ENCODE peak calls at places on chromosomes 1 and 21, in nine cellular contexts. H, J, N, B, F, A, Z, Y and L are unnamed samples.

GRCh38 chr1:108657701-108658100 is 3.2 kb downstream of the HENMT1 start:
- DNase-seq in B (no peak), F (no peak), J (no peak), N (no peak), Y (no peak), H (no peak), Z (no peak), A (no peak), L (no peak)

GRCh38 chr1:51519857-51520699 is 1.0 kb upstream of the EPS15 start:
- DNase-seq in Z (no peak), H (peak; percentile 18), J (peak; percentile 96), Y (no peak), N (no peak), B (no peak), F (no peak), A (no peak), L (no peak)

GRCh38 chr1:56202743-56203142 is 376.6 kb downstream of the PLPP3 start:
- DNase-seq in H (no peak), A (no peak), J (no peak), F (no peak), Y (no peak), N (no peak), Z (no peak), B (no peak), L (no peak)

GRCh38 chr1:169322138-169322537 is 45.5 kb downstream of the NME7 start:
- DNase-seq in F (no peak), B (no peak), A (no peak), Z (no peak), J (no peak), H (no peak), N (no peak), Y (no peak), L (no peak)

GRCh38 chr1:180849031-180849775 is 63.5 kb upstream of the KIAA1614 start:
- DNase-seq in N (no peak), Z (no peak), A (no peak), F (no peak), H (no peak), J (no peak), Y (no peak), B (no peak), L (no peak)

GRCh38 chr21:44923481-44924084 is 2.9 kb upstream of the ITGB2 start:
- DNase-seq in Y (no peak), N (no peak), B (no peak), A (no peak), H (no peak), Z (no peak), F (no peak), J (no peak), L (no peak)

GRCh38 chr1:161158316-161159016 is 834 bp upstream of the USP21 start:
- DNase-seq in Y (no peak), F (no peak), A (no peak), Z (no peak), H (no peak), B (no peak), J (no peak), N (no peak), L (no peak)

GRCh38 chr1:152697701-152698600 is at the start of gene LCE2A:
- DNase-seq in N (no peak), Y (no peak), H (no peak), B (no peak), A (no peak), F (no peak), Z (no peak), J (no peak), L (no peak)

GRCh38 chr1:52842643-52843310 is at the start of gene ZYG11A:
- DNase-seq in Z (no peak), H (peak; percentile 51), B (peak; percentile 61), F (no peak), Y (peak; percentile 58), A (no peak), N (no peak), J (peak; percentile 67), L (peak; percentile 27)

GRCh38 chr1:200206340-200206739 is 178.8 kb downstream of the NR5A2 start:
- DNase-seq in J (peak; percentile 79), Z (no peak), Y (no peak), B (no peak), N (no peak), H (peak; percentile 38), A (no peak), F (no peak), L (no peak)

GRCh38 chr1:31244326-31244725 is 4.6 kb upstream of the NKAIN1 start:
- DNase-seq in N (no peak), Y (no peak), B (no peak), H (no peak), J (peak; percentile 29), Z (no peak), A (no peak), F (no peak), L (no peak)

GRCh38 chr1:82371844-82372498 is 571.2 kb downstream of the ADGRL2 start:
- DNase-seq in F (no peak), J (peak; percentile 65), Y (no peak), N (no peak), B (no peak), A (no peak), Z (no peak), H (no peak), L (no peak)

GRCh38 chr1:178025613-178026356 is 55.9 kb upstream of the SEC16B start:
- DNase-seq in Z (no peak), F (no peak), N (no peak), Y (no peak), H (no peak), B (no peak), A (no peak), J (no peak), L (no peak)

GRCh38 chr1:246572795-246573194 is 6.5 kb downstream of the CNST start:
- DNase-seq in F (no peak), N (no peak), J (no peak), Z (no peak), H (no peak), Y (no peak), B (no peak), A (no peak), L (no peak)

GRCh38 chr1:246566808-246567154 is 525 bp downstream of the CNST start:
- DNase-seq in B (no peak), J (peak; percentile 32), A (peak; percentile 47), F (peak; percentile 16), H (no peak), N (no peak), Z (no peak), Y (no peak), L (no peak)

GRCh38 chr1:246571953-246572352 is 5.7 kb downstream of the CNST start:
- DNase-seq in A (no peak), N (no peak), F (no peak), Z (no peak), J (no peak), H (no peak), Y (no peak), B (no peak), L (no peak)

GRCh38 chr1:246567258-246568235 is 1.3 kb downstream of the CNST start:
- DNase-seq in F (no peak), N (no peak), H (peak; percentile 53), Y (no peak), B (no peak), J (peak; percentile 87), Z (no peak), A (no peak), L (no peak)

GRCh38 chr1:246569248-246570238 is 3.3 kb downstream of the CNST start:
- DNase-seq in B (no peak), Z (no peak), J (peak; percentile 17), A (no peak), Y (no peak), H (no peak), N (no peak), F (no peak), L (no peak)
- H3K4me3 ChIP-seq in B (peak overlapping the region; percentile 18), Z (no peak overlapping the region), J (no peak overlapping the region), A (no peak overlapping the region), Y (no peak overlapping the region), H (no peak overlapping the region), N (no peak overlapping the region), F (no peak overlapping the region), L (no peak overlapping the region)

GRCh38 chr1:248046536-248046935 is at the start of gene OR2L3:
- DNase-seq in F (no peak), H (no peak), B (no peak), N (no peak), Y (no peak), Z (no peak), J (no peak), A (no peak), L (no peak)

GRCh38 chr1:248047008-248047407 is 372 bp downstream of the OR2L3 start:
- DNase-seq in H (no peak), F (no peak), Y (no peak), A (no peak), J (no peak), B (no peak), Z (no peak), N (no peak), L (no peak)

DNA sequence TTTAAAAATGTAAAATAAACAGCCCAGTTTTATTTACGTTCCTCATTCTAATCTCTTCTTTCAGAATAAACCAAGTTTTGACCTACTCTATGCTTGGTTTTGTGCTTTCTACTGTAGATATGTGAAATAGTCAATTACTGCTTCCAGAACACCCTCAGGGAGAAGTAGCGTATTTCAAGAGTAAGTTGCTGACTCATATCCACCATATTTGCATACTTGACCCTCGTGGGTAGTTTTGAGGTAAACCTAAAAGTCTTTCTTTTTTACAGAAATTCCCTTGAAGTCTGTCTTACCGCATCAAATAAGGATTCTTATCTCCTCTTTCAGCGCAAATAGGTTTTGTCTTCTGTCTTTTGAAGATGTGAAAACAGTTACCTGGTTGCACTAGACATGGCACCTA is 1.4 kb upstream of the OR2L3 start:
- DNase-seq in A (no peak), J (no peak), N (no peak), B (no peak), F (no peak), Y (no peak), Z (no peak), H (no peak), L (no peak)
- H3K9me3 ChIP-seq in A (no peaks in the 10 kb centered on the region), J (peaks cover 10% of the 10 kb centered on the region), N (no peaks in the 10 kb centered on the region), B (no peaks in the 10 kb centered on the region), F (no peaks in the 10 kb centered on the region), Y (no peaks in the 10 kb centered on the region), Z (no peaks in the 10 kb centered on the region), H (peaks cover 2% of the 10 kb centered on the region), L (no peaks in the 10 kb centered on the region)

GRCh38 chr1:21543598-21543997 is 34.4 kb downstream of the ALPL start:
- DNase-seq in N (no peak), J (no peak), Y (no peak), H (no peak), B (no peak), F (no peak), A (no peak), Z (no peak), L (no peak)
- TF ChIP-seq CTCF in N (no peak), J (no peak), Y (no peak), H (no peak), B (no peak), F (no peak), A (no peak), Z (no peak), L (no peak)

DNA sequence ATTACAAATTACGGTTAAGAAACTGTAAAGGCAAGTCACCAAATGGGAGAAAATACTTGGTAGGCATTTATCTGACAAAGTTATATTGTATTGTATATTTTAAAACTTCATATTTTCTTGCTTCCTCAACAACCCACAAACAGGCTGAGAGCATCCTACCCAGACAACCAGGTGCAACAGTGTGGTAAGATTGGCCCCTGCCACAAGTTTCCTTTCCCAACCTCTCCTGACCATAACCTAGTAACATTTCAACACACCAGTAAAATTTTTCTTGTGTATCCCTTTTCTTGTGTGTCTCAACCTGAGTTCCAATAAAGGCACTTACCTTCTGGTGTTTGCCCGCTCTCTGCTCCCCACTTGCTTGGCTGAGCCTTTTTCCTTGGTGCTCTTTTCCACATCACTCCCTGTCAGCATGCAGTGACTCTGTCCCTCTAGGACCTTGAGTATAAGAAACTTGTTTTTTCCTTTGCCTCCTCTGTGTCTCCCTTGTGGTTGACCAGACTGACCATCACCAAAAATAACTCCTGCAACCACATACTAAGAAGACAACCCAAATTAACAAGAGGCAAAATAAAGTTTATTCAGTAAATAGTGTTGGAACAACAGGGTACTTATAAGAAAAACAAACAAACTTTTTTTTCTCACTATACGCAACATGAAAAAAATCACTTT is 40.9 kb downstream of the FCRL3 start:
- DNase-seq in J (no peak), N (no peak), H (no peak), B (no peak), A (no peak), Y (no peak), F (no peak), Z (no peak), L (peak; percentile 34)
- H3K4me3 ChIP-seq in J (no peak overlapping the region), N (no peak overlapping the region), H (no peak overlapping the region), B (no peak overlapping the region), A (no peak overlapping the region), Y (no peak overlapping the region), F (no peak overlapping the region), Z (no peak overlapping the region), L (no peak overlapping the region)